ENCODE peak calls at places on chromosomes 16 and 17, in five cellular contexts. One of them, this sample, is unnamed.
A peak's percentile ranks its signal among the peaks of the same experiment; 100 is the strongest.

GRCh38 chr17:66776999-66777688 is 57.8 kb upstream of the CACNG5 start:
- DNase-seq in left ventricle myocardium inferior: no peak
- DNase-seq in EH: no peak
- DNase-seq in glutamatergic neuron: no peak
- DNase-seq in COR-L47: no peak
- DNase-seq in this sample: no peak

GRCh38 chr16:29825145-29826044 is 5.1 kb downstream of the MVP start:
- DNase-seq in left ventricle myocardium inferior: peak; percentile 67
- DNase-seq in EH: peak; percentile 86
- DNase-seq in glutamatergic neuron: peak; percentile 84
- DNase-seq in COR-L47: no peak
- DNase-seq in this sample: peak; percentile 70

GRCh38 chr16:12539185-12539929 is 264.3 kb downstream of the CPPED1 start:
- DNase-seq in left ventricle myocardium inferior: no peak
- DNase-seq in EH: peak; percentile 92
- DNase-seq in glutamatergic neuron: no peak
- DNase-seq in COR-L47: no peak
- DNase-seq in this sample: peak; percentile 26

GRCh38 chr17:3979276-3979583 is 15.0 kb upstream of the ATP2A3 start:
- DNase-seq in left ventricle myocardium inferior: no peak
- DNase-seq in EH: no peak
- DNase-seq in glutamatergic neuron: no peak
- DNase-seq in COR-L47: no peak
- DNase-seq in this sample: no peak

GRCh38 chr17:15947331-15947730 is 2.4 kb downstream of the ADORA2B start:
- DNase-seq in left ventricle myocardium inferior: no peak
- DNase-seq in EH: peak; percentile 60
- DNase-seq in glutamatergic neuron: no peak
- DNase-seq in COR-L47: no peak
- DNase-seq in this sample: peak; percentile 77

GRCh38 chr17:60102632-60103047 is 23.9 kb upstream of the HEATR6 start:
- DNase-seq in left ventricle myocardium inferior: no peak
- DNase-seq in EH: peak; percentile 83
- DNase-seq in glutamatergic neuron: no peak
- DNase-seq in COR-L47: no peak
- DNase-seq in this sample: peak; percentile 25

GRCh38 chr17:79749156-79749815 is 18.5 kb downstream of the ENPP7 start:
- DNase-seq in left ventricle myocardium inferior: no peak
- DNase-seq in EH: peak; percentile 60
- DNase-seq in glutamatergic neuron: no peak
- DNase-seq in COR-L47: no peak
- DNase-seq in this sample: no peak

GRCh38 chr16:8254425-8254824 is 335.9 kb downstream of the TMEM114 start:
- DNase-seq in left ventricle myocardium inferior: no peak
- DNase-seq in EH: no peak
- DNase-seq in glutamatergic neuron: no peak
- DNase-seq in COR-L47: no peak
- DNase-seq in this sample: no peak

GRCh38 chr16:83727751-83728352 is 79.9 kb upstream of the HSBP1 start:
- DNase-seq in left ventricle myocardium inferior: no peak
- DNase-seq in EH: no peak
- DNase-seq in glutamatergic neuron: no peak
- DNase-seq in COR-L47: no peak
- DNase-seq in this sample: no peak

GRCh38 chr17:75459590-75460267 is 3.3 kb downstream of the TMEM94 start:
- DNase-seq in left ventricle myocardium inferior: no peak
- DNase-seq in EH: no peak
- DNase-seq in glutamatergic neuron: no peak
- DNase-seq in COR-L47: no peak
- DNase-seq in this sample: peak; percentile 81

This sample was measured in colonic mucosa.